ENCODE peak calls at places on chromosomes 13 and 19, in ten cellular contexts. One of them, this sample, is unnamed.

GRCh38 chr13:97826421-97826965 is 127.0 kb upstream of the IPO5 start:
- DNase-seq in Peyer's patch: no peak
- DNase-seq in tibial nerve: no peak
- DNase-seq in A549: no peak
- DNase-seq in stomach: no peak
- DNase-seq in ovary: no peak
- DNase-seq in HCT116: no peak
- DNase-seq in HepG2: no peak
- DNase-seq in uterus: no peak
- DNase-seq in breast epithelium: no peak
- DNase-seq in this sample: no peak

GRCh38 chr19:29941828-29942403 is at the start of gene URI1:
- DNase-seq in Peyer's patch: peak; percentile 96
- DNase-seq in tibial nerve: peak; percentile 82
- DNase-seq in A549: peak; percentile 96
- DNase-seq in stomach: peak; percentile 93
- DNase-seq in ovary: peak; percentile 96
- DNase-seq in HCT116: peak; percentile 61
- DNase-seq in HepG2: peak; percentile 67
- DNase-seq in uterus: peak; percentile 86
- DNase-seq in breast epithelium: peak; percentile 84
- DNase-seq in this sample: peak; percentile 98

GRCh38 chr13:60453490-60453889 is 56.5 kb downstream of the TDRD3 start:
- DNase-seq in Peyer's patch: no peak
- DNase-seq in tibial nerve: no peak
- DNase-seq in A549: no peak
- DNase-seq in stomach: no peak
- DNase-seq in ovary: no peak
- DNase-seq in HCT116: no peak
- DNase-seq in HepG2: no peak
- DNase-seq in uterus: no peak
- DNase-seq in breast epithelium: no peak
- DNase-seq in this sample: no peak

GRCh38 chr13:30713133-30713532 is 22.2 kb upstream of the ALOX5AP start:
- DNase-seq in Peyer's patch: peak; percentile 52
- DNase-seq in tibial nerve: no peak
- DNase-seq in A549: peak; percentile 20
- DNase-seq in stomach: no peak
- DNase-seq in ovary: no peak
- DNase-seq in HCT116: no peak
- DNase-seq in HepG2: no peak
- DNase-seq in uterus: no peak
- DNase-seq in breast epithelium: no peak
- DNase-seq in this sample: peak; percentile 84

GRCh38 chr13:77565635-77566034 is 30.1 kb downstream of the SCEL start:
- DNase-seq in Peyer's patch: no peak
- DNase-seq in tibial nerve: no peak
- DNase-seq in A549: peak; percentile 38
- DNase-seq in stomach: no peak
- DNase-seq in ovary: no peak
- DNase-seq in HCT116: peak; percentile 12
- DNase-seq in HepG2: peak; percentile 3
- DNase-seq in uterus: no peak
- DNase-seq in breast epithelium: no peak
- DNase-seq in this sample: no peak

GRCh38 chr19:16324384-16325160 is at the start of gene KLF2:
- DNase-seq in Peyer's patch: peak; percentile 94
- DNase-seq in tibial nerve: peak; percentile 90
- DNase-seq in A549: peak; percentile 87
- DNase-seq in stomach: peak; percentile 93
- DNase-seq in ovary: peak; percentile 98
- DNase-seq in HCT116: peak; percentile 63
- DNase-seq in HepG2: peak; percentile 28
- DNase-seq in uterus: peak; percentile 93
- DNase-seq in breast epithelium: peak; percentile 85
- DNase-seq in this sample: peak; percentile 99

GRCh38 chr13:77698211-77699058 is 948 bp downstream of the SLAIN1 start:
- DNase-seq in Peyer's patch: peak; percentile 70
- DNase-seq in tibial nerve: peak; percentile 8
- DNase-seq in A549: no peak
- DNase-seq in stomach: peak; percentile 46
- DNase-seq in ovary: no peak
- DNase-seq in HCT116: no peak
- DNase-seq in HepG2: no peak
- DNase-seq in uterus: peak; percentile 16
- DNase-seq in breast epithelium: no peak
- DNase-seq in this sample: peak; percentile 90

GRCh38 chr13:106433066-106433465 is 102.4 kb downstream of the EFNB2 start:
- DNase-seq in Peyer's patch: no peak
- DNase-seq in tibial nerve: no peak
- DNase-seq in A549: peak; percentile 4
- DNase-seq in stomach: no peak
- DNase-seq in ovary: no peak
- DNase-seq in HCT116: no peak
- DNase-seq in HepG2: no peak
- DNase-seq in uterus: no peak
- DNase-seq in breast epithelium: no peak
- DNase-seq in this sample: no peak

GRCh38 chr13:114053026-114053425 is 79.2 kb upstream of the C13orf46 start:
- DNase-seq in Peyer's patch: no peak
- DNase-seq in tibial nerve: no peak
- DNase-seq in A549: no peak
- DNase-seq in stomach: no peak
- DNase-seq in ovary: no peak
- DNase-seq in HCT116: no peak
- DNase-seq in HepG2: no peak
- DNase-seq in uterus: no peak
- DNase-seq in breast epithelium: no peak
- DNase-seq in this sample: no peak

GRCh38 chr19:58058428-58058827 is 654 bp upstream of the ZNF135 start:
- DNase-seq in Peyer's patch: no peak
- DNase-seq in tibial nerve: no peak
- DNase-seq in A549: no peak
- DNase-seq in stomach: no peak
- DNase-seq in ovary: no peak
- DNase-seq in HCT116: no peak
- DNase-seq in HepG2: no peak
- DNase-seq in uterus: no peak
- DNase-seq in breast epithelium: no peak
- DNase-seq in this sample: no peak

GRCh38 chr13:76161143-76161542 is 525.0 kb downstream of the LMO7 start:
- DNase-seq in Peyer's patch: no peak
- DNase-seq in tibial nerve: no peak
- DNase-seq in A549: no peak
- DNase-seq in stomach: no peak
- DNase-seq in ovary: no peak
- DNase-seq in HCT116: no peak
- DNase-seq in HepG2: no peak
- DNase-seq in uterus: no peak
- DNase-seq in breast epithelium: no peak
- DNase-seq in this sample: no peak

GRCh38 chr19:1649706-1650626 is 2.4 kb downstream of the TCF3 start:
- DNase-seq in Peyer's patch: no peak
- DNase-seq in tibial nerve: no peak
- DNase-seq in A549: no peak
- DNase-seq in stomach: no peak
- DNase-seq in ovary: no peak
- DNase-seq in HCT116: no peak
- DNase-seq in HepG2: no peak
- DNase-seq in uterus: no peak
- DNase-seq in breast epithelium: no peak
- DNase-seq in this sample: peak; percentile 73

GRCh38 chr19:43934055-43934984 is 762 bp downstream of the ZNF45 start:
- DNase-seq in Peyer's patch: no peak
- DNase-seq in tibial nerve: no peak
- DNase-seq in A549: peak; percentile 28
- DNase-seq in stomach: no peak
- DNase-seq in ovary: no peak
- DNase-seq in HCT116: no peak
- DNase-seq in HepG2: no peak
- DNase-seq in uterus: no peak
- DNase-seq in breast epithelium: no peak
- DNase-seq in this sample: no peak

GRCh38 chr13:83557845-83558244 is 324.4 kb downstream of the SLITRK1 start:
- DNase-seq in Peyer's patch: no peak
- DNase-seq in tibial nerve: no peak
- DNase-seq in A549: no peak
- DNase-seq in stomach: no peak
- DNase-seq in ovary: no peak
- DNase-seq in HCT116: no peak
- DNase-seq in HepG2: no peak
- DNase-seq in uterus: no peak
- DNase-seq in breast epithelium: no peak
- DNase-seq in this sample: no peak

GRCh38 chr13:93248627-93249047 is 22.0 kb downstream of the GPC6 start:
- DNase-seq in Peyer's patch: no peak
- DNase-seq in tibial nerve: no peak
- DNase-seq in A549: peak; percentile 48
- DNase-seq in stomach: peak; percentile 31
- DNase-seq in ovary: no peak
- DNase-seq in HCT116: no peak
- DNase-seq in HepG2: peak; percentile 92
- DNase-seq in uterus: no peak
- DNase-seq in breast epithelium: no peak
- DNase-seq in this sample: no peak

GRCh38 chr13:106561551-106562170 is 6.3 kb downstream of the ARGLU1 start:
- DNase-seq in Peyer's patch: no peak
- DNase-seq in tibial nerve: no peak
- DNase-seq in A549: no peak
- DNase-seq in stomach: no peak
- DNase-seq in ovary: no peak
- DNase-seq in HCT116: no peak
- DNase-seq in HepG2: no peak
- DNase-seq in uterus: no peak
- DNase-seq in breast epithelium: no peak
- DNase-seq in this sample: no peak

GRCh38 chr19:47680858-47681332 is 32.3 kb upstream of the EHD2 start:
- DNase-seq in Peyer's patch: no peak
- DNase-seq in tibial nerve: no peak
- DNase-seq in A549: no peak
- DNase-seq in stomach: no peak
- DNase-seq in ovary: no peak
- DNase-seq in HCT116: no peak
- DNase-seq in HepG2: no peak
- DNase-seq in uterus: no peak
- DNase-seq in breast epithelium: no peak
- DNase-seq in this sample: no peak

GRCh38 chr13:40697711-40698110 is 31.3 kb upstream of the FOXO1 start:
- DNase-seq in Peyer's patch: no peak
- DNase-seq in tibial nerve: no peak
- DNase-seq in A549: no peak
- DNase-seq in stomach: no peak
- DNase-seq in ovary: no peak
- DNase-seq in HCT116: no peak
- DNase-seq in HepG2: no peak
- DNase-seq in uterus: no peak
- DNase-seq in breast epithelium: no peak
- DNase-seq in this sample: no peak

GRCh38 chr19:29690842-29691241 is 24.2 kb downstream of the C19orf12 start:
- DNase-seq in Peyer's patch: peak; percentile 64
- DNase-seq in tibial nerve: no peak
- DNase-seq in A549: peak; percentile 83
- DNase-seq in stomach: no peak
- DNase-seq in ovary: no peak
- DNase-seq in HCT116: peak; percentile 23
- DNase-seq in HepG2: peak; percentile 67
- DNase-seq in uterus: no peak
- DNase-seq in breast epithelium: no peak
- DNase-seq in this sample: peak; percentile 45

GRCh38 chr13:49303533-49304252 is 56.0 kb downstream of the CDADC1 start:
- DNase-seq in Peyer's patch: no peak
- DNase-seq in tibial nerve: no peak
- DNase-seq in A549: no peak
- DNase-seq in stomach: peak; percentile 71
- DNase-seq in ovary: peak; percentile 52
- DNase-seq in HCT116: no peak
- DNase-seq in HepG2: peak; percentile 86
- DNase-seq in uterus: no peak
- DNase-seq in breast epithelium: peak; percentile 74
- DNase-seq in this sample: peak; percentile 85

GRCh38 chr19:18507727-18508440 is 14.0 kb downstream of the ELL start:
- DNase-seq in Peyer's patch: peak; percentile 66
- DNase-seq in tibial nerve: no peak
- DNase-seq in A549: no peak
- DNase-seq in stomach: no peak
- DNase-seq in ovary: no peak
- DNase-seq in HCT116: no peak
- DNase-seq in HepG2: peak; percentile 82
- DNase-seq in uterus: no peak
- DNase-seq in breast epithelium: no peak
- DNase-seq in this sample: peak; percentile 63

GRCh38 chr19:12379732-12380443 is 14.4 kb upstream of the ZNF442 start:
- DNase-seq in Peyer's patch: no peak
- DNase-seq in tibial nerve: no peak
- DNase-seq in A549: no peak
- DNase-seq in stomach: no peak
- DNase-seq in ovary: no peak
- DNase-seq in HCT116: no peak
- DNase-seq in HepG2: no peak
- DNase-seq in uterus: no peak
- DNase-seq in breast epithelium: no peak
- DNase-seq in this sample: no peak
- H3K9me3 ChIP-seq in Peyer's patch: no peaks in the 10 kb centered on the region
- H3K9me3 ChIP-seq in tibial nerve: peaks cover 62% of the 10 kb centered on the region
- H3K9me3 ChIP-seq in A549: peaks cover 6% of the 10 kb centered on the region
- H3K9me3 ChIP-seq in stomach: peaks cover 57% of the 10 kb centered on the region
- H3K9me3 ChIP-seq in ovary: no peaks in the 10 kb centered on the region
- H3K9me3 ChIP-seq in HCT116: peaks cover 15% of the 10 kb centered on the region
- H3K9me3 ChIP-seq in HepG2: peaks cover 6% of the 10 kb centered on the region
- H3K9me3 ChIP-seq in uterus: peaks cover 12% of the 10 kb centered on the region
- H3K9me3 ChIP-seq in breast epithelium: peaks cover 34% of the 10 kb centered on the region
- H3K9me3 ChIP-seq in this sample: peaks cover 100% of the 10 kb centered on the region

GRCh38 chr19:11813801-11814706 is at the start of gene ZNF440:
- DNase-seq in Peyer's patch: peak; percentile 98
- DNase-seq in tibial nerve: peak; percentile 97
- DNase-seq in A549: no peak
- DNase-seq in stomach: peak; percentile 98
- DNase-seq in ovary: peak; percentile 97
- DNase-seq in HCT116: peak; percentile 83
- DNase-seq in HepG2: peak; percentile 92
- DNase-seq in uterus: peak; percentile 92
- DNase-seq in breast epithelium: peak; percentile 96
- DNase-seq in this sample: peak; percentile 97
- TF ChIP-seq POLR2A in Peyer's patch: peak; percentile 94
- TF ChIP-seq POLR2A in tibial nerve: peak; percentile 85
- TF ChIP-seq POLR2A in A549: no peak
- TF ChIP-seq POLR2A in stomach: no peak
- TF ChIP-seq POLR2A in ovary: peak; percentile 67
- TF ChIP-seq POLR2A in HCT116: no peak
- TF ChIP-seq POLR2A in HepG2: peak; percentile 97
- TF ChIP-seq POLR2A in uterus: peak; percentile 88
- TF ChIP-seq POLR2A in breast epithelium: peak; percentile 85
- TF ChIP-seq POLR2A in this sample: no peak

GRCh38 chr19:38942471-38943181 is 11.9 kb downstream of the MRPS12 start:
- DNase-seq in Peyer's patch: no peak
- DNase-seq in tibial nerve: no peak
- DNase-seq in A549: no peak
- DNase-seq in stomach: no peak
- DNase-seq in ovary: peak; percentile 29
- DNase-seq in HCT116: no peak
- DNase-seq in HepG2: no peak
- DNase-seq in uterus: no peak
- DNase-seq in breast epithelium: no peak
- DNase-seq in this sample: peak; percentile 42
- TF ChIP-seq CTCF in Peyer's patch: no peak
- TF ChIP-seq CTCF in tibial nerve: no peak
- TF ChIP-seq CTCF in A549: no peak
- TF ChIP-seq CTCF in stomach: no peak
- TF ChIP-seq CTCF in ovary: no peak
- TF ChIP-seq CTCF in HCT116: no peak
- TF ChIP-seq CTCF in HepG2: no peak
- TF ChIP-seq CTCF in uterus: no peak
- TF ChIP-seq CTCF in breast epithelium: no peak
- TF ChIP-seq CTCF in this sample: no peak

GRCh38 chr19:52307275-52307674 is 10.3 kb downstream of the ZNF480 start:
- DNase-seq in Peyer's patch: no peak
- DNase-seq in tibial nerve: no peak
- DNase-seq in A549: peak; percentile 72
- DNase-seq in stomach: no peak
- DNase-seq in ovary: no peak
- DNase-seq in HCT116: peak; percentile 7
- DNase-seq in HepG2: no peak
- DNase-seq in uterus: no peak
- DNase-seq in breast epithelium: no peak
- DNase-seq in this sample: no peak
- H3K9me3 ChIP-seq in Peyer's patch: peaks cover 5% of the 10 kb centered on the region
- H3K9me3 ChIP-seq in tibial nerve: peaks cover 95% of the 10 kb centered on the region
- H3K9me3 ChIP-seq in A549: peaks cover 90% of the 10 kb centered on the region
- H3K9me3 ChIP-seq in stomach: peaks cover 97% of the 10 kb centered on the region
- H3K9me3 ChIP-seq in ovary: peaks cover 6% of the 10 kb centered on the region
- H3K9me3 ChIP-seq in HCT116: peaks cover 31% of the 10 kb centered on the region
- H3K9me3 ChIP-seq in HepG2: peaks cover 60% of the 10 kb centered on the region
- H3K9me3 ChIP-seq in uterus: peaks cover 71% of the 10 kb centered on the region
- H3K9me3 ChIP-seq in breast epithelium: peaks cover 73% of the 10 kb centered on the region
- H3K9me3 ChIP-seq in this sample: peaks cover 41% of the 10 kb centered on the region

This sample was measured in spleen.